ENCODE peak calls at places on chromosome 7, in nine cellular contexts. H is LHCN-M2; Q is AML-193; P is Right ventricle myocardium inferior; X is T-cell; U is activated T-cell treated with anti-CD3 and anti-CD28 coated beads for 4 hours; A is stimulated activated CD4-positive, alpha-beta T cell treated with anti-CD3 and anti-CD28 coated beads, Interleukin-1b, Interleukin-23, amount 100 ng/mL, for 4 hours; V is ACHN; F is NCI-H2081. L is an unnamed sample.

GRCh38 chr7:36387437-36388345 is 2.0 kb upstream of the ANLN start:
- DNase-seq in H (no peak), Q (no peak), P (no peak), X (no peak), U (no peak), A (no peak), V (peak; percentile 54), F (no peak), L (no peak)

GRCh38 chr7:42348627-42349026 is 111.6 kb upstream of the GLI3 start:
- DNase-seq in H (no peak), Q (no peak), P (no peak), X (no peak), U (no peak), A (no peak), V (no peak), F (no peak), L (no peak)

GRCh38 chr7:149495785-149496641 is 1.6 kb downstream of the ZNF746 start:
- DNase-seq in H (peak; percentile 82), Q (no peak), P (peak; percentile 84), X (no peak), U (no peak), A (no peak), V (peak; percentile 54), F (no peak), L (peak; percentile 53)

GRCh38 chr7:28389504-28390385 is 22.6 kb upstream of the CREB5 start:
- DNase-seq in H (peak; percentile 79), Q (peak; percentile 57), P (no peak), X (no peak), U (no peak), A (no peak), V (peak; percentile 87), F (peak; percentile 68), L (no peak)

GRCh38 chr7:55062106-55062499 is 43.3 kb downstream of the EGFR start:
- DNase-seq in H (no peak), Q (no peak), P (no peak), X (no peak), U (no peak), A (no peak), V (no peak), F (no peak), L (no peak)

GRCh38 chr7:108415821-108416536 is 40.3 kb downstream of the NRCAM start:
- DNase-seq in H (peak; percentile 94), Q (peak; percentile 79), P (no peak), X (no peak), U (no peak), A (no peak), V (peak; percentile 62), F (peak; percentile 48), L (no peak)

GRCh38 chr7:22842973-22843372 is 20.3 kb upstream of the TOMM7 start:
- DNase-seq in H (no peak), Q (no peak), P (no peak), X (no peak), U (no peak), A (no peak), V (no peak), F (no peak), L (no peak)

GRCh38 chr7:68684246-68684850 is 913.9 kb upstream of the AUTS2 start:
- DNase-seq in H (no peak), Q (no peak), P (no peak), X (no peak), U (no peak), A (no peak), V (no peak), F (peak; percentile 69), L (no peak)

GRCh38 chr7:78770422-78771410 is 682.8 kb downstream of the MAGI2 start:
- DNase-seq in H (peak; percentile 31), Q (no peak), P (no peak), X (no peak), U (no peak), A (no peak), V (no peak), F (peak; percentile 54), L (no peak)

GRCh38 chr7:33243319-33243881 is 114.0 kb downstream of the BBS9 start:
- DNase-seq in H (peak; percentile 65), Q (peak; percentile 26), P (no peak), X (no peak), U (no peak), A (no peak), V (peak; percentile 69), F (peak; percentile 35), L (no peak)

GRCh38 chr7:86913709-86914108 is 145.7 kb downstream of the ELAPOR2 start:
- DNase-seq in H (no peak), Q (no peak), P (no peak), X (no peak), U (no peak), A (no peak), V (no peak), F (no peak), L (no peak)

GRCh38 chr7:19110778-19111175 is 6.7 kb downstream of the TWIST1 start:
- DNase-seq in H (no peak), Q (no peak), P (no peak), X (no peak), U (no peak), A (no peak), V (no peak), F (no peak), L (no peak)

GRCh38 chr7:43686991-43687390 is 42.3 kb downstream of the COA1 start:
- DNase-seq in H (no peak), Q (no peak), P (no peak), X (no peak), U (no peak), A (no peak), V (no peak), F (no peak), L (no peak)

GRCh38 chr7:6392712-6393666 is 54.8 kb downstream of the DAGLB start:
- DNase-seq in H (peak; percentile 94), Q (no peak), P (peak; percentile 72), X (no peak), U (no peak), A (no peak), V (peak; percentile 78), F (no peak), L (no peak)

GRCh38 chr7:149801816-149802215 is 28.4 kb upstream of the ZNF467 start:
- DNase-seq in H (no peak), Q (no peak), P (no peak), X (no peak), U (no peak), A (no peak), V (no peak), F (no peak), L (no peak)

GRCh38 chr7:74404388-74404700 is 49.4 kb upstream of the GTF2IRD1 start:
- DNase-seq in H (no peak), Q (no peak), P (no peak), X (no peak), U (no peak), A (no peak), V (no peak), F (no peak), L (no peak)

GRCh38 chr7:47301078-47301477 is 280.8 kb downstream of the TNS3 start:
- DNase-seq in H (no peak), Q (no peak), P (no peak), X (no peak), U (no peak), A (no peak), V (no peak), F (no peak), L (no peak)